ENCODE peak calls at places on chromosomes 13 and 19, in four cellular contexts. One of them, this sample, is unnamed. For H3K9me3, the result is how much of the 10 kb centered on the place peaks cover.

GRCh38 chr19:50432658-50433057 is at the start of gene MYBPC2:
- DNase-seq in CD4-positive, alpha-beta T cell: no peak
- DNase-seq in naive thymus-derived CD4-positive, alpha-beta T cell: no peak
- DNase-seq in right cardiac atrium: no peak
- DNase-seq in this sample: no peak

GRCh38 chr13:38530492-38530891 is 156.4 kb upstream of the FREM2 start:
- DNase-seq in CD4-positive, alpha-beta T cell: no peak
- DNase-seq in right cardiac atrium: no peak
- DNase-seq in naive thymus-derived CD4-positive, alpha-beta T cell: no peak
- DNase-seq in this sample: no peak

GRCh38 chr13:90968510-90968909 is 379.0 kb upstream of the MIR17HG start:
- DNase-seq in right cardiac atrium: no peak
- DNase-seq in CD4-positive, alpha-beta T cell: no peak
- DNase-seq in naive thymus-derived CD4-positive, alpha-beta T cell: no peak
- DNase-seq in this sample: no peak

GRCh38 chr19:900302-901111 is 7.2 kb downstream of the RNU6-9 start:
- DNase-seq in right cardiac atrium: no peak
- DNase-seq in CD4-positive, alpha-beta T cell: no peak
- DNase-seq in naive thymus-derived CD4-positive, alpha-beta T cell: no peak
- DNase-seq in this sample: no peak

GRCh38 chr19:50772408-50773311 is 2.4 kb downstream of the GPR32 start:
- DNase-seq in CD4-positive, alpha-beta T cell: no peak
- DNase-seq in naive thymus-derived CD4-positive, alpha-beta T cell: no peak
- DNase-seq in right cardiac atrium: no peak
- DNase-seq in this sample: no peak

GRCh38 chr13:19586904-19587634 is 25.7 kb upstream of the TPTE2 start:
- DNase-seq in naive thymus-derived CD4-positive, alpha-beta T cell: peak
- DNase-seq in right cardiac atrium: peak
- DNase-seq in CD4-positive, alpha-beta T cell: peak
- DNase-seq in this sample: no peak

GRCh38 chr19:55473613-55474012 is 2.8 kb upstream of the ZNF628 start:
- DNase-seq in right cardiac atrium: no peak
- DNase-seq in CD4-positive, alpha-beta T cell: no peak
- DNase-seq in naive thymus-derived CD4-positive, alpha-beta T cell: no peak
- DNase-seq in this sample: no peak

GRCh38 chr19:44925114-44925891 is 10.9 kb downstream of the APOC1 start:
- DNase-seq in CD4-positive, alpha-beta T cell: no peak
- DNase-seq in naive thymus-derived CD4-positive, alpha-beta T cell: no peak
- DNase-seq in right cardiac atrium: peak
- DNase-seq in this sample: peak

GRCh38 chr19:58059003-58059671 is at the start of gene ZNF135:
- DNase-seq in right cardiac atrium: peak
- DNase-seq in CD4-positive, alpha-beta T cell: peak
- DNase-seq in naive thymus-derived CD4-positive, alpha-beta T cell: peak
- DNase-seq in this sample: peak

GRCh38 chr13:38173403-38173802 is 176.2 kb upstream of the UFM1 start:
- DNase-seq in naive thymus-derived CD4-positive, alpha-beta T cell: no peak
- DNase-seq in right cardiac atrium: no peak
- DNase-seq in CD4-positive, alpha-beta T cell: no peak
- DNase-seq in this sample: no peak

GRCh38 chr13:90997951-90998350 is 349.5 kb upstream of the MIR17HG start:
- DNase-seq in CD4-positive, alpha-beta T cell: no peak
- DNase-seq in right cardiac atrium: no peak
- DNase-seq in naive thymus-derived CD4-positive, alpha-beta T cell: no peak
- DNase-seq in this sample: no peak

GRCh38 chr19:23957660-23958281 is 43.1 kb downstream of the ZNF726 start:
- DNase-seq in right cardiac atrium: no peak
- DNase-seq in CD4-positive, alpha-beta T cell: no peak
- DNase-seq in naive thymus-derived CD4-positive, alpha-beta T cell: no peak
- DNase-seq in this sample: no peak

DNA sequence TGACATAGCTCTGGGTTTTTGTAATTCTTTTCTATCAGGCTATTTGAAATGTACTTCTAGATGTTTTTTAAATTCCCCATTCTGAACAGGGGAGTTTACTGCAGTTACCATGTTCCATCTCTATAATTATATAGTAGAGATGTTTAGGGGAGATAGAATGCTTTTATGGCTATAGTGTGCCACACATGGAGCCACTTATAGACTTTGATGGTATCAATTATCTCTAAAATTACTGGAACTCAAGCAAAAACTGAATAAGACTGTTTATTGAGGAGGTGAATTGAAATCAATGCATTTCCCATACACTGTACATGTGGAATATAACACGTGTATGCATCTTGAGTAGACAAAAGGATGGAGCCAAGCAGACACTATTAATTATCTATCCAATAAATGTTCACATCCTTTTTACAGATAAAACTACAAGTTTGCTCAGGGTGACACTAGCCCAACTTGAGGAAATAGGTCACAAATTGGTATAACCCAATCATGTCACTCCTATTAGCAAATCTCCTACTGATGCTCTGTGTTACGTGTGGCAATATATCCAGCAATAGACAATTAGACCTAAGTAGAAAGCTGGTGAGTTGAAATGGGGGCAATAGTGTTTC is 1882.6 kb downstream of the PCDH9 start:
- DNase-seq in CD4-positive, alpha-beta T cell: no peak
- DNase-seq in naive thymus-derived CD4-positive, alpha-beta T cell: no peak
- DNase-seq in right cardiac atrium: no peak
- DNase-seq in this sample: no peak
- H3K9me3 ChIP-seq in CD4-positive, alpha-beta T cell: under half
- H3K9me3 ChIP-seq in naive thymus-derived CD4-positive, alpha-beta T cell: under half
- H3K9me3 ChIP-seq in right cardiac atrium: under half
- H3K9me3 ChIP-seq in this sample: under half

DNA sequence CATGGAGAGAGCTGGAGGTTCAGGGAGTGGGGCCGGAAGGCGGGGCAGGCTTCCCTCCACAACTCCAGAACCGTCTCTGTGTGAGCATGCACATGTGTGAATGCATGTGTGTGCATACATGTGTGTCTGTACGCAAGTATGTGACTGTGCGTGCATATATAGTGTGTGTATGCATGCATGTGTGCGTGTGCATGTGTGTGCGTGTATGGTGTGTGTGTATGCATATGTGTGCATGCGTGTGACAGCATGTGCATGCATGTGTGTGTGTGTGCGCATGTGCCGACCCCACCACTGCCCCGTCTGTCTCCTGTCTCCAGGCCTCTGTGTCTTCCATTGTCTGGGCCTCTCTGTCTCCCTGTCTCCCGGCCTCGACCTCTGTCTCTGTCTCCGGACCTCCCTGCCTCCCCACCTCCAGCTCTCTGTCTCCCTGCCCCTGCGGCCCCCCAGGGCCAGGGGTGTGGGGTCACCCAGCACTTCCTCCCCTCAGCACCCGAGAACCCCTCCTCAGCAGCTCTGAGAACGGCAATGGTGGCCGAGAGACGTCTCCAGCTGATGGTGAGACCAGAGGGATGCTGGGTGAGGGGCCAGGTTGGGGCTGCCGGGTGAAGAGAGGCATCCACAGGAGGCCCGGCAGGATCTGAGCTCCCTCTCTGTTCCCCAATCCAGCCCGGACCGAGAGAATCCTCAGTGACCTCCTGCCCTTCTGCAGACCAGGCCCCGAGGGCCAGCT is 22.5 kb downstream of the ARHGEF1 start:
- DNase-seq in right cardiac atrium: peak
- DNase-seq in CD4-positive, alpha-beta T cell: no peak
- DNase-seq in naive thymus-derived CD4-positive, alpha-beta T cell: no peak
- DNase-seq in this sample: no peak
- H3K9me3 ChIP-seq in right cardiac atrium: under half
- H3K9me3 ChIP-seq in CD4-positive, alpha-beta T cell: under half
- H3K9me3 ChIP-seq in naive thymus-derived CD4-positive, alpha-beta T cell: under half
- H3K9me3 ChIP-seq in this sample: under half

GRCh38 chr19:20640545-20640944 is 20.8 kb downstream of the ZNF626 start:
- DNase-seq in CD4-positive, alpha-beta T cell: no peak
- DNase-seq in naive thymus-derived CD4-positive, alpha-beta T cell: no peak
- DNase-seq in right cardiac atrium: peak
- DNase-seq in this sample: no peak

DNA sequence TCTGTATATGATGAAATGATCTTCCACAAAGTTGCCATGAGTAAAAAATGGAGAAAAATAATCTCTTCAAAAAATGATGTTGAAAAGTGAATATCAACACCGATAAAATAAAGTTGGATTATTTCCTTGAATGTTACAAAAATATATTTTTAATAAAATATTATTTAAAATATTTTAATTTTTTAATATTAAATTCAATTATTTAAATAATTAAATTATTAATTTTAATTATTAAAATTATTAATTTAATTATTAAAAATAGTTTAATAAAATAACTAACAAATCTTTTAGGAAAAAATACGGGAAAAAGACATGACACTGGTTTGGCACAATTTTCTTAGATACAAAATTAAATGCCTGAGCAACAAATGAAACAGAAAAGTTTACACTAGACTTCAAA is 21.3 kb downstream of the ZNF626 start:
- DNase-seq in naive thymus-derived CD4-positive, alpha-beta T cell: no peak
- DNase-seq in CD4-positive, alpha-beta T cell: no peak
- DNase-seq in right cardiac atrium: no peak
- DNase-seq in this sample: no peak
- H3K9me3 ChIP-seq in naive thymus-derived CD4-positive, alpha-beta T cell: under half
- H3K9me3 ChIP-seq in CD4-positive, alpha-beta T cell: half or more
- H3K9me3 ChIP-seq in right cardiac atrium: under half
- H3K9me3 ChIP-seq in this sample: under half

GRCh38 chr19:40025938-40026596 is 29.2 kb downstream of the ZNF546 start:
- DNase-seq in right cardiac atrium: no peak
- DNase-seq in CD4-positive, alpha-beta T cell: no peak
- DNase-seq in naive thymus-derived CD4-positive, alpha-beta T cell: no peak
- DNase-seq in this sample: no peak
- H3K9me3 ChIP-seq in right cardiac atrium: under half
- H3K9me3 ChIP-seq in CD4-positive, alpha-beta T cell: half or more
- H3K9me3 ChIP-seq in naive thymus-derived CD4-positive, alpha-beta T cell: under half
- H3K9me3 ChIP-seq in this sample: half or more